ENCODE peak calls at places on chromosomes 7 and 10, in seven cellular contexts. J is body of pancreas, Q is IMR-90, K is K562, C is endothelial cell of umbilical vein, X is ovary, V is Peyer's patch. G is an unnamed sample.
A peak's percentile ranks its signal among the peaks of the same experiment; 100 is the strongest.

GRCh38 chr7:151426486-151426905 is 13.4 kb downstream of the CRYGN start:
- DNase-seq in C (peak; percentile 47), V (peak; percentile 73), K (no peak), J (peak; percentile 57), X (peak; percentile 96), Q (peak; percentile 93), G (no peak)

GRCh38 chr7:111735661-111736323 is 173.5 kb upstream of the IMMP2L start:
- DNase-seq in Q (peak; percentile 77), J (peak; percentile 50), K (peak; percentile 87), C (peak; percentile 75), V (peak; percentile 79), X (peak; percentile 65), G (peak; percentile 77)

GRCh38 chr7:41885748-41886147 is 182.9 kb upstream of the INHBA start:
- DNase-seq in C (no peak), V (no peak), J (no peak), X (no peak), K (no peak), Q (peak; percentile 55), G (no peak)

GRCh38 chr7:151051108-151051507 is 2.8 kb downstream of the ASIC3 start:
- DNase-seq in C (peak; percentile 79), K (no peak), X (peak; percentile 60), V (peak; percentile 60), Q (peak; percentile 77), J (peak; percentile 73), G (peak; percentile 76)

GRCh38 chr10:31171402-31172120 is 139.9 kb upstream of the ZNF438 start:
- DNase-seq in V (no peak), K (no peak), Q (peak; percentile 67), C (no peak), J (no peak), X (no peak), G (no peak)

GRCh38 chr7:111872411-111872810 is 310.1 kb upstream of the IMMP2L start:
- DNase-seq in X (no peak), Q (no peak), C (no peak), J (no peak), V (no peak), K (no peak), G (no peak)

GRCh38 chr7:26356929-26357792 is 65.5 kb downstream of the SNX10 start:
- DNase-seq in J (no peak), C (no peak), Q (no peak), V (no peak), X (no peak), K (no peak), G (no peak)

GRCh38 chr10:25999295-25999981 is 65.4 kb downstream of the MYO3A start:
- DNase-seq in J (no peak), X (no peak), Q (no peak), V (no peak), K (no peak), C (no peak), G (no peak)

GRCh38 chr10:29998142-29998808 is 61.1 kb downstream of the JCAD start:
- DNase-seq in J (peak; percentile 75), K (peak; percentile 69), V (peak; percentile 87), X (peak; percentile 79), C (peak; percentile 84), Q (peak; percentile 82), G (peak; percentile 87)

GRCh38 chr10:50594012-50594411 is 29.7 kb downstream of the SGMS1 start:
- DNase-seq in X (no peak), K (no peak), V (no peak), C (peak; percentile 37), Q (peak; percentile 86), J (no peak), G (peak; percentile 72)

GRCh38 chr7:101817031-101817929 is at the start of gene CUX1:
- DNase-seq in Q (no peak), V (peak; percentile 62), K (peak; percentile 71), X (peak; percentile 37), J (peak; percentile 61), C (no peak), G (peak; percentile 78)

GRCh38 chr10:79021948-79022499 is 46.7 kb upstream of the ZMIZ1 start:
- DNase-seq in C (no peak), Q (no peak), V (no peak), K (no peak), J (no peak), X (no peak), G (no peak)

GRCh38 chr7:13449460-13449859 is 540.0 kb downstream of the ETV1 start:
- DNase-seq in Q (no peak), V (no peak), C (no peak), J (no peak), X (no peak), K (no peak), G (no peak)

GRCh38 chr7:87356448-87356847 is 11.0 kb downstream of the CROT start:
- DNase-seq in C (no peak), K (peak; percentile 62), J (no peak), X (no peak), Q (no peak), V (no peak), G (peak; percentile 48)

GRCh38 chr7:24227068-24227467 is 56.9 kb upstream of the NPY start:
- DNase-seq in V (no peak), X (no peak), C (no peak), J (no peak), Q (no peak), K (no peak), G (no peak)

GRCh38 chr7:125934539-125934938 is 1004.9 kb upstream of the POT1 start:
- DNase-seq in J (no peak), C (no peak), K (no peak), X (no peak), V (no peak), Q (no peak), G (no peak)

GRCh38 chr7:150313367-150313809 is 9.8 kb upstream of the LRRC61 start:
- DNase-seq in X (no peak), K (peak; percentile 72), J (no peak), V (no peak), Q (no peak), C (no peak), G (peak; percentile 42)

GRCh38 chr7:102916881-102917280 is 4.1 kb downstream of the LRRC17 start:
- DNase-seq in C (no peak), K (no peak), X (no peak), Q (peak; percentile 73), V (no peak), J (no peak), G (no peak)

GRCh38 chr7:155166673-155167370 is 96.7 kb downstream of the HTR5A start:
- DNase-seq in J (no peak), X (peak; percentile 23), K (peak; percentile 38), Q (peak; percentile 46), C (peak; percentile 84), V (peak; percentile 53), G (no peak)

GRCh38 chr10:96999337-96999736 is 167.2 kb downstream of the LCOR start:
- DNase-seq in X (no peak), K (no peak), C (no peak), Q (no peak), V (no peak), J (no peak), G (no peak)

GRCh38 chr7:73829921-73830617 is 727 bp upstream of the CLDN4 start:
- DNase-seq in K (no peak), V (peak; percentile 83), X (no peak), J (no peak), Q (no peak), C (no peak), G (no peak)

GRCh38 chr7:73829505-73829904 is 1.3 kb upstream of the CLDN4 start:
- DNase-seq in V (no peak), X (no peak), C (no peak), K (no peak), Q (no peak), J (no peak), G (no peak)

GRCh38 chr7:73827568-73828106 is 3.2 kb upstream of the CLDN4 start:
- DNase-seq in C (peak; percentile 10), V (peak; percentile 90), J (peak; percentile 96), K (no peak), Q (no peak), X (no peak), G (peak; percentile 55)

GRCh38 chr7:73828972-73829371 is 1.8 kb upstream of the CLDN4 start:
- DNase-seq in X (no peak), C (no peak), Q (no peak), K (no peak), J (no peak), V (no peak), G (no peak)

GRCh38 chr7:73828107-73828803 is 2.5 kb upstream of the CLDN4 start:
- DNase-seq in C (peak; percentile 69), K (peak; percentile 51), J (no peak), X (no peak), V (peak; percentile 90), Q (peak; percentile 64), G (peak; percentile 79)
- TF ChIP-seq POLR2A in C (no peak), K (no peak), J (peak; percentile 72), X (no peak), V (peak; percentile 97), Q (no peak), G (no peak)

DNA sequence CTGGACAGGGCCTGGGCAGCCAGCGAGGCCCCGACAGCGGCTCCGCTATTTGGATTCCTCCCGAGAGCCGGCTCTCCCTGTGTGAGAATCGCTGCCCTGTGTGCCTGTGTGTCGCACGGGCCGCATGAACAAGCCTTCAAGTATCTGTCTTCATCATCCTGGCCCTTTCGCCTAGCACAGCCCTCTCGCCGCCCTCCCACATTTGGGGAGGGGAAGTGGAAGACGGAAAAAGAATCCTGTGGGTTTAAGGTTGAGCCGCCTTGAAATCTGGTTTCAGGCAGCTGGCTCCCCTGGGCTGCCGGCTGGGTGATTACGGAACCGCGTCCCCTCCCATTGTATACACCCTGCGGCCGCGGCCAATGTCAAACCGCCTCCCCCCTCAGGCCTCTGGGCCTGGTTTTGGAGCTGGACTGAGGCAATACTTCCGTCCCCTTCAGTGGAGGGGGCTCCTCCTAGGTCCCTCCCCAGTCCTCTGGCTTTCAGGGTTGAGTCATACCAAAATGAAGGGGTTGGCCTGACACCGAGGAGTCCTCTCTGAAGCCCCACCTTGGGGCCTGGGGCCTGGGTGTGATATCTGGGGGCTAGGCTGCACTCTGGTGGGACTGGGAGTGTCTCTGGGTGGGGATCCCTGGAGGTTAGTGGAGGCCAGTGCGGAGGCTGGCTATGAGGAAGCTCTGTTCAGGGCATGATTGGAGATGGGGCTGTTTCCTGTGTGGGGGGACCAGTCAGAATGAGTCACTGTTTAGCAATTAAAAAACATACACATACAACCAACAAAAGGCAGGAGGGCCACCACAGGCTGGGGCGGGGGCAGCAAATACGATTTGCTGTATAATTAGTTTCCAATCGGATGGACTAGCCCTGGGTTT is 1.7 kb downstream of the TRIM8 start:
- DNase-seq in C (peak; percentile 92), V (peak; percentile 90), X (peak; percentile 93), Q (peak; percentile 96), J (peak; percentile 79), K (peak; percentile 74), G (peak; percentile 95)
- TF ChIP-seq POLR2A in C (no peak), V (peak; percentile 41), X (peak; percentile 87), Q (peak; percentile 85), J (peak; percentile 71), K (peak; percentile 69), G (peak; percentile 79)

GRCh38 chr10:67045404-67045803 is 119.6 kb downstream of the LRRTM3 start:
- DNase-seq in X (no peak), V (no peak), C (no peak), Q (no peak), J (no peak), K (no peak), G (no peak)

GRCh38 chr10:67043041-67043440 is 117.2 kb downstream of the LRRTM3 start:
- DNase-seq in J (no peak), V (no peak), C (no peak), Q (no peak), K (no peak), X (no peak), G (no peak)

GRCh38 chr10:67046507-67046906 is 120.7 kb downstream of the LRRTM3 start:
- DNase-seq in V (no peak), X (no peak), C (no peak), K (no peak), Q (no peak), J (no peak), G (no peak)
- TF ChIP-seq POLR2A in V (no peak), X (no peak), C (no peak), K (no peak), Q (no peak), J (no peak), G (no peak)

GRCh38 chr10:49534670-49535381 is 4.1 kb downstream of the ERCC6 start:
- DNase-seq in J (no peak), Q (peak; percentile 78), C (peak; percentile 80), V (no peak), X (no peak), K (no peak), G (no peak)
- TF ChIP-seq POLR2A in J (no peak), Q (no peak), C (peak; percentile 61), V (no peak), X (no peak), K (no peak), G (no peak)